ENCODE peak calls at places on chromosome 21, in eight cellular contexts. W, E, V, R, G, Q, D and A are unnamed samples.

GRCh38 chr21:36207577-36208320 is 51.1 kb downstream of the DOP1B start:
- DNase-seq in W (no peak), R (no peak), E (no peak), Q (no peak), V (no peak), G (no peak), D (peak; percentile 90), A (no peak)

GRCh38 chr21:33966324-33966949 is 50.8 kb upstream of the ATP5PO start:
- DNase-seq in Q (no peak), V (no peak), G (peak; percentile 26), R (no peak), W (no peak), E (no peak), D (no peak), A (no peak)

GRCh38 chr21:34266322-34266721 is 97.5 kb upstream of the KCNE2 start:
- DNase-seq in G (no peak), E (no peak), R (no peak), V (no peak), W (peak; percentile 84), D (no peak), Q (peak; percentile 25), A (no peak)

GRCh38 chr21:32702702-32703101 is 25.1 kb downstream of the SYNJ1 start:
- DNase-seq in E (no peak), Q (no peak), W (peak; percentile 49), V (no peak), G (peak; percentile 63), R (no peak), D (peak; percentile 65), A (no peak)

GRCh38 chr21:42523211-42523610 is 9.6 kb downstream of the SLC37A1 start:
- DNase-seq in D (no peak), Q (no peak), E (no peak), V (no peak), R (no peak), W (no peak), G (no peak), A (no peak)

GRCh38 chr21:26945916-26946315 is 21.0 kb downstream of the ADAMTS5 start:
- DNase-seq in Q (peak; percentile 36), G (no peak), R (no peak), W (no peak), V (no peak), E (no peak), D (no peak), A (no peak)

GRCh38 chr21:41119901-41120300 is 48.1 kb upstream of the BACE2 start:
- DNase-seq in R (no peak), D (no peak), E (no peak), Q (no peak), V (no peak), G (no peak), W (no peak), A (no peak)

GRCh38 chr21:43718872-43719747 is at the start of gene PDXK:
- DNase-seq in W (peak; percentile 77), G (peak; percentile 87), E (peak; percentile 75), R (peak; percentile 91), V (peak; percentile 77), D (peak; percentile 85), Q (peak; percentile 78), A (peak; percentile 90)

GRCh38 chr21:34640858-34641257 is 25.9 kb upstream of the RCAN1 start:
- DNase-seq in V (no peak), R (no peak), W (peak; percentile 59), D (peak; percentile 89), G (peak; percentile 73), E (no peak), Q (no peak), A (no peak)

GRCh38 chr21:34510148-34511142 is 1.6 kb downstream of the KCNE1 start:
- DNase-seq in V (peak; percentile 68), G (peak; percentile 83), Q (peak; percentile 67), R (peak; percentile 91), E (peak; percentile 28), D (peak; percentile 69), W (peak; percentile 63), A (peak; percentile 39)